ENCODE peak calls at places on chromosome 17, in five cellular contexts. I is body of pancreas; J is OCI-LY7; S is CD8-positive, alpha-beta memory T cell; Q is iPS DF 6.9. X is an unnamed sample. For H3K9me3 and H3K4me1, the result is how much of the 10 kb centered on the place peaks cover.

GRCh38 chr17:3935140-3935542 is 18.9 kb upstream of the P2RX1 start:
- DNase-seq in I (peak), J (peak), S (peak), Q (peak), X (peak)

GRCh38 chr17:57349533-57350227 is 93.4 kb downstream of the MSI2 start:
- DNase-seq in I (no peak), J (no peak), S (no peak), Q (no peak), X (no peak)

GRCh38 chr17:51948128-51948527 is 210.4 kb downstream of the CA10 start:
- DNase-seq in I (no peak), J (no peak), S (no peak), Q (no peak), X (no peak)

GRCh38 chr17:332558-333322 is 19.9 kb downstream of the RPH3AL start:
- DNase-seq in I (peak), J (no peak), S (no peak), Q (no peak), X (no peak)

GRCh38 chr17:66287911-66288310 is 14.5 kb upstream of the PRKCA start:
- DNase-seq in I (no peak), J (no peak), S (no peak), Q (no peak), X (peak)

GRCh38 chr17:71522383-71522782 is 598.4 kb upstream of the SOX9 start:
- DNase-seq in I (no peak), J (no peak), S (no peak), Q (no peak), X (no peak)

GRCh38 chr17:42554250-42555121 is 1.8 kb downstream of the HSD17B1 start:
- DNase-seq in I (peak), J (peak), S (peak), Q (no peak), X (peak)

GRCh38 chr17:69912819-69913218 is 162.2 kb upstream of the KCNJ16 start:
- DNase-seq in I (no peak), J (no peak), S (no peak), Q (no peak), X (no peak)

GRCh38 chr17:41223821-41224220 is 2.6 kb upstream of the KRTAP9-2 start:
- DNase-seq in I (no peak), J (no peak), S (no peak), Q (no peak), X (no peak)

GRCh38 chr17:3802461-3803307 is 1.7 kb upstream of the ITGAE start:
- DNase-seq in I (peak), J (no peak), S (no peak), Q (no peak), X (no peak)

GRCh38 chr17:80053102-80053501 is 16.7 kb downstream of the CCDC40 start:
- DNase-seq in I (no peak), J (no peak), S (no peak), Q (no peak), X (no peak)

GRCh38 chr17:83098241-83099085 is 19.1 kb downstream of the METRNL start:
- DNase-seq in I (no peak), J (no peak), S (no peak), Q (no peak), X (no peak)

GRCh38 chr17:65479282-65479681 is 82.2 kb downstream of the AXIN2 start:
- DNase-seq in I (no peak), J (no peak), S (no peak), Q (no peak), X (no peak)

GRCh38 chr17:9138161-9138717 is 116.9 kb downstream of the NTN1 start:
- DNase-seq in I (no peak), J (no peak), S (no peak), Q (no peak), X (no peak)

GRCh38 chr17:19327039-19327776 is 35.3 kb downstream of the B9D1 start:
- DNase-seq in I (no peak), J (no peak), S (no peak), Q (no peak), X (no peak)

GRCh38 chr17:59331129-59331928 is at the start of gene YPEL2:
- DNase-seq in I (peak), J (peak), S (peak), Q (peak), X (peak)

GRCh38 chr17:43905985-43906852 is 1.1 kb downstream of the MPP2 start:
- DNase-seq in I (peak), J (no peak), S (peak), Q (no peak), X (no peak)

GRCh38 chr17:38608648-38609047 is 2.9 kb upstream of the SRCIN1 start:
- DNase-seq in I (peak), J (no peak), S (no peak), Q (no peak), X (peak)

GRCh38 chr17:72903522-72903921 is 189.0 kb downstream of the SLC39A11 start:
- DNase-seq in I (no peak), J (no peak), S (no peak), Q (no peak), X (no peak)

GRCh38 chr17:68143425-68143824 is 104.4 kb upstream of the AMZ2 start:
- DNase-seq in I (no peak), J (no peak), S (no peak), Q (no peak), X (no peak)

GRCh38 chr17:47620503-47621245 is 29.0 kb upstream of the KPNB1 start:
- DNase-seq in I (no peak), J (no peak), S (no peak), Q (no peak), X (peak)

GRCh38 chr17:75009139-75009724 is 3.2 kb upstream of the MRPL58 start:
- DNase-seq in I (no peak), J (no peak), S (no peak), Q (no peak), X (no peak)

GRCh38 chr17:83153681-83154310 is 74.4 kb downstream of the METRNL start:
- DNase-seq in I (no peak), J (no peak), S (no peak), Q (no peak), X (no peak)

GRCh38 chr17:72466199-72466598 is 345.4 kb downstream of the SOX9 start:
- DNase-seq in I (peak), J (no peak), S (no peak), Q (no peak), X (peak)

GRCh38 chr17:65584604-65585521 is 23.4 kb upstream of the AXIN2 start:
- DNase-seq in I (peak), J (no peak), S (no peak), Q (no peak), X (peak)

DNA sequence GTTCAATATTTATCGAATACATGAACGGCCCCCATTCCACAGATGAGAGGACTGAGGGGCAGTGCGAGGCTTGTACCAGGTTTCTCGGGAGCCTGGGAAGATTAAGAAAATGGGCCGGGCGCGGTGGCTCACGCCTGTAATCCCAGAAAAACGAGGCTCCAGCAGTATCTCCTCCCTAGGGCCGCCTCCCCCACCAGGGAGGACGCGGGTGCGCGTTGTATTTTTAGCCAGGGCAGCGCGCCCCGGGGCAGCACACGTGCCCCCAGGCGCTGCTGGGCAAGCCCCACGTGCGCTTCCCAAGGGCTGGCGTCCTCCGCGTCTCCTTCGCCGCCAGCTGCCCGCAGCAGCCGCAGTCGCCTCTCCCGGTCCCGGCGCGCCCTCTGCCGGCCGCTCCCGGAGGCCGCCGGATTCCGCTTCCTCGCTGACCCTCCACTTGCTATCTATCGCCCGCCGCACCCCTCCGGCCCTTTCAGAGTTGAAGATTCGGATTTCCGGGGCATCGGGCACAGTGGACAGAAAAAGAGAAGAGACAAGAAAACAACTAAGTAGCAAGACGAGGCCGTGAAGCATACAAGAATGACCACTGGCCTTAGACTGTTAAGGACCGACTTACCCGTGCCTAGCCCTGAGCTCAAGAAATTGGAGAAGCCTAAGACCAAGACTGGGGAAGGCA is 1.9 kb upstream of the YBX2 start:
- DNase-seq in I (peak), J (peak), S (no peak), Q (peak), X (peak)
- H3K4me3 ChIP-seq in I (no peak), J (peak), S (no peak), Q (no peak), X (no peak)

GRCh38 chr17:26818736-26819135 is 475.2 kb upstream of the WSB1 start:
- DNase-seq in I (no peak), J (no peak), S (no peak), Q (no peak), X (peak)
- H3K9me3 ChIP-seq in I (under half), J (half or more), S (under half), Q (under half), X (under half)

GRCh38 chr17:77541995-77542394 is 401.2 kb downstream of the SEC14L1 start:
- DNase-seq in I (no peak), J (no peak), S (no peak), Q (no peak), X (no peak)
- H3K4me1 ChIP-seq in I (under half), J (under half), S (under half), Q (under half), X (under half)

GRCh38 chr17:2090210-2090641 is 35.3 kb downstream of the HIC1 start:
- DNase-seq in I (no peak), J (no peak), S (no peak), Q (no peak), X (no peak)
- H3K4me3 ChIP-seq in I (no peak), J (peak), S (peak), Q (no peak), X (peak)